ENCODE peak calls at places on chromosome 17, in four cellular contexts. H, B, L and I are unnamed samples.

GRCh38 chr17:79220715-79221291 is 146.2 kb downstream of the ENGASE start:
- DNase-seq in L (no peak), B (peak; percentile 46), H (no peak), I (no peak)

GRCh38 chr17:2547176-2547575 is 35.5 kb upstream of the METTL16 start:
- DNase-seq in B (no peak), H (no peak), L (peak; percentile 7), I (no peak)

GRCh38 chr17:7857724-7858486 is at the start of gene CYB5D1:
- DNase-seq in B (peak; percentile 60), H (no peak), L (peak; percentile 93), I (peak; percentile 97)

GRCh38 chr17:40598928-40599627 is 33.8 kb upstream of the CCR7 start:
- DNase-seq in B (no peak), L (peak; percentile 37), H (peak; percentile 97), I (no peak)

GRCh38 chr17:1071103-1071825 is 74.3 kb downstream of the TIMM22 start:
- DNase-seq in B (no peak), L (no peak), H (no peak), I (no peak)

GRCh38 chr17:12964162-12964561 is 53.7 kb downstream of the ELAC2 start:
- DNase-seq in B (no peak), H (no peak), L (no peak), I (no peak)

GRCh38 chr17:50297407-50297865 is 23.2 kb downstream of the TMEM92 start:
- DNase-seq in B (peak; percentile 86), H (no peak), L (peak; percentile 63), I (peak; percentile 56)

GRCh38 chr17:3980381-3980975 is 16.2 kb upstream of the ATP2A3 start:
- DNase-seq in H (no peak), B (no peak), L (no peak), I (peak; percentile 68)

GRCh38 chr17:19386974-19387920 is at the start of gene MFAP4:
- DNase-seq in H (no peak), L (peak; percentile 90), B (no peak), I (no peak)

GRCh38 chr17:43983515-43984411 is 20.7 kb upstream of the NAGS start:
- DNase-seq in L (no peak), H (no peak), B (peak; percentile 80), I (no peak)

GRCh38 chr17:21191698-21192097 is 22.3 kb downstream of the TMEM11 start:
- DNase-seq in B (no peak), L (no peak), H (no peak), I (peak; percentile 71)

GRCh38 chr17:5780476-5780875 is 196.2 kb upstream of the NLRP1 start:
- DNase-seq in B (peak; percentile 7), H (no peak), L (peak; percentile 79), I (peak; percentile 58)

GRCh38 chr17:80163315-80163714 is 6.5 kb upstream of the CARD14 start:
- DNase-seq in B (no peak), L (no peak), H (no peak), I (no peak)

GRCh38 chr17:7809086-7809790 is 24.8 kb upstream of the KDM6B start:
- DNase-seq in B (no peak), H (no peak), L (no peak), I (no peak)

GRCh38 chr17:78924481-78925151 is 571 bp downstream of the TIMP2 start:
- DNase-seq in H (no peak), B (no peak), L (no peak), I (no peak)

GRCh38 chr17:79739148-79740062 is 8.7 kb downstream of the ENPP7 start:
- DNase-seq in H (no peak), L (no peak), B (peak; percentile 29), I (no peak)

GRCh38 chr17:58081641-58082340 is 1.4 kb upstream of the DYNLL2 start:
- DNase-seq in H (no peak), B (no peak), L (no peak), I (no peak)

GRCh38 chr17:79721993-79722671 is 8.6 kb upstream of the ENPP7 start:
- DNase-seq in B (peak; percentile 47), H (no peak), L (no peak), I (no peak)

GRCh38 chr17:51860934-51861561 is 297.5 kb downstream of the CA10 start:
- DNase-seq in L (no peak), B (peak; percentile 32), H (no peak), I (no peak)

GRCh38 chr17:66834919-66835454 is at the start of gene CACNG5:
- DNase-seq in L (no peak), H (no peak), B (peak; percentile 93), I (no peak)

GRCh38 chr17:31595076-31595475 is 203.6 kb downstream of the RAB11FIP4 start:
- DNase-seq in L (peak; percentile 66), B (no peak), H (no peak), I (no peak)

GRCh38 chr17:10875411-10875810 is 37.5 kb upstream of the PIRT start:
- DNase-seq in H (no peak), L (no peak), B (peak; percentile 10), I (no peak)

GRCh38 chr17:4499431-4500187 is 928 bp downstream of the SPNS2 start:
- DNase-seq in H (no peak), L (no peak), B (peak; percentile 39), I (peak; percentile 69)

GRCh38 chr17:3589784-3590183 is 19.4 kb downstream of the TRPV1 start:
- DNase-seq in L (no peak), B (no peak), H (no peak), I (no peak)

GRCh38 chr17:38429476-38430100 is 1.3 kb downstream of the ARHGAP23 start:
- DNase-seq in H (no peak), B (no peak), L (no peak), I (no peak)

GRCh38 chr17:63435681-63436522 is 10.2 kb downstream of the CYB561 start:
- DNase-seq in L (no peak), B (peak; percentile 48), H (no peak), I (no peak)

GRCh38 chr17:15409721-15410247 is 57.6 kb downstream of the CDRT4 start:
- DNase-seq in H (no peak), L (peak; percentile 98), B (no peak), I (no peak)

GRCh38 chr17:57956311-57957119 is 1.3 kb upstream of the CUEDC1 start:
- DNase-seq in L (no peak), B (no peak), H (peak; percentile 62), I (no peak)

GRCh38 chr17:80219777-80220708 is at the start of the genes SGSH and SLC26A11:
- DNase-seq in B (peak; percentile 97), H (no peak), L (peak; percentile 45), I (peak; percentile 65)

GRCh38 chr17:46929413-46929812 is 6.5 kb downstream of the GOSR2 start:
- DNase-seq in L (peak; percentile 48), B (no peak), H (no peak), I (peak; percentile 77)

GRCh38 chr17:48575066-48575582 is 3.0 kb downstream of the HOXB4 start:
- DNase-seq in H (no peak), B (no peak), L (peak; percentile 64), I (peak; percentile 53)
- H3K27ac ChIP-seq in H (no peak overlapping the region), B (peak overlapping the region; percentile 95), L (peak overlapping the region; percentile 99), I (peak overlapping the region; percentile 47)

GRCh38 chr17:48057626-48058025 is 9.5 kb downstream of the NFE2L1 start:
- DNase-seq in H (no peak), B (no peak), L (no peak), I (no peak)
- TF ChIP-seq FOS in H (no peak), B (no peak), L (no peak), I (no peak)

GRCh38 chr17:77312061-77312684 is 171.4 kb downstream of the SEC14L1 start:
- DNase-seq in H (no peak), L (no peak), B (no peak), I (no peak)

GRCh38 chr17:77313831-77314230 is 173.1 kb downstream of the SEC14L1 start:
- DNase-seq in H (no peak), B (no peak), L (no peak), I (no peak)

GRCh38 chr17:77314601-77315000 is 173.8 kb downstream of the SEC14L1 start:
- DNase-seq in B (no peak), H (no peak), L (no peak), I (no peak)

GRCh38 chr17:77311371-77311981 is 170.7 kb downstream of the SEC14L1 start:
- DNase-seq in L (no peak), H (no peak), B (no peak), I (no peak)

GRCh38 chr17:77312786-77313599 is 172.2 kb downstream of the SEC14L1 start:
- DNase-seq in L (peak; percentile 82), B (no peak), H (no peak), I (no peak)
- H3K27ac ChIP-seq in L (peak overlapping the region; percentile 66), B (no peak overlapping the region), H (no peak overlapping the region), I (no peak overlapping the region)

DNA sequence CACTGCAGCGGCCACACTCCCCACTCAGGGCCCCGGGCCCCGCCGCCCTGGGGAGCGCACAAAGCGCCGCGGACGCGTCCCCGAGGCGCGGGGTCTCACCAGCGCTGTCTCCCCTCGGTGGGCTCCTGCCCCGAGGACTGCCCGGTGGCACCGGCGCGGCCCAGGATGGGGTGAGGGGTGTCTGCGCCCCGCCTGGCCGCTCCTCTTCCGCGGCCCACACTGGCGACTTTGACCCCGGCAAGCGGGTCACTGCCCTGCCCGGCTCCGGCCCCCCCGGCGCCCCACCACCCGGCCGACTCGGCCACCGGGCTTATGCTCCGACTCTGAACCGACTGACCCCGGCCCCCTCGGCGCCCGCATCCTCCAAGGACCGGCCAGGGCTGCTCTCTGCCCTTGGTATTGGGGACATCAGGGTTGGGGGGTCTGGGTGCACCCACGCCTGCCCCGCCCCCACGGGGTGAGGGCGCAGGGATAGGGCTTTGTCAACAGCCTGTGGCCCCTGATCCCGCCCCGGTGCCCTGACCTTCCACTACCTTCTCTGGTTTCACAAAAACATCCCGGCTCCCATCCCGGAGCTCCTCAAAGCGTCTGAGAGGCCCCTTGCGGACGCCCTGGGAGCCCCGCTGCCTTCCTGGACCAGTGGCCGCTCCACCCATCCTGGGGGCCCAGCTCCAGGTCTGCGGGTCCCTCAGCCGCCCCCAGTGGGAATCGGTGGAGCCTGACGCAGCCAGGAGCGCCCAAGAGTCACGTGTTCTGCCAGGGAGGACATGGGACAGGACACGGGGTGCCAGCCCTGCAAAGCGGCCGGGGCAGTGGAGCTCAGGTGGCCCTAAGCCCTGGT is 829 bp downstream of the GCGR start:
- DNase-seq in B (no peak), H (no peak), L (no peak), I (no peak)
- TF ChIP-seq FOS in B (no peak), H (no peak), L (no peak), I (no peak)

GRCh38 chr17:74778960-74779359 is 2.8 kb upstream of the NAT9 start:
- DNase-seq in B (no peak), L (peak; percentile 72), H (no peak), I (no peak)
- H3K27ac ChIP-seq in B (no peak overlapping the region), L (no peak overlapping the region), H (no peak overlapping the region), I (no peak overlapping the region)